ENCODE peak calls at places on chromosomes 16 and 17, in five cellular contexts. I, V, Q, D and P are unnamed samples.
A peak's percentile ranks its signal among the peaks of the same experiment; 100 is the strongest.

GRCh38 chr16:20806168-20807050 is at the start of the genes ERI2 and REXO5:
- DNase-seq in I (peak; percentile 95), D (peak; percentile 58), Q (peak; percentile 89), V (peak; percentile 96), P (peak; percentile 83)

GRCh38 chr17:8122923-8123694 is 797 bp downstream of the HES7 start:
- DNase-seq in I (no peak), D (no peak), Q (no peak), V (peak; percentile 53), P (no peak)

GRCh38 chr16:66365588-66365987 is 903 bp upstream of the CDH5 start:
- DNase-seq in V (peak; percentile 35), I (peak; percentile 29), D (no peak), Q (no peak), P (no peak)

GRCh38 chr16:85463672-85464071 is 149.4 kb upstream of the GSE1 start:
- DNase-seq in Q (no peak), D (no peak), I (no peak), V (no peak), P (no peak)

GRCh38 chr17:2107506-2107905 is 52.6 kb downstream of the HIC1 start:
- DNase-seq in Q (no peak), I (no peak), D (no peak), V (no peak), P (no peak)

GRCh38 chr17:78323821-78324390 is 36.0 kb downstream of the SOCS3 start:
- DNase-seq in Q (no peak), V (no peak), I (no peak), D (no peak), P (no peak)

GRCh38 chr17:10031606-10032005 is 126.5 kb upstream of the RCVRN start:
- DNase-seq in I (no peak), V (no peak), Q (no peak), D (no peak), P (no peak)

GRCh38 chr17:57338257-57338919 is 82.1 kb downstream of the MSI2 start:
- DNase-seq in Q (no peak), D (no peak), V (no peak), I (no peak), P (no peak)

GRCh38 chr17:76866774-76867577 is 1.2 kb upstream of the MGAT5B start:
- DNase-seq in V (no peak), I (peak; percentile 54), Q (peak; percentile 68), D (no peak), P (no peak)

GRCh38 chr17:66462010-66462409 is 159.6 kb downstream of the PRKCA start:
- DNase-seq in Q (no peak), I (no peak), D (no peak), V (peak; percentile 50), P (no peak)

GRCh38 chr16:1401061-1401757 is 13.3 kb downstream of the UNKL start:
- DNase-seq in Q (no peak), I (no peak), D (no peak), V (no peak), P (no peak)